ENCODE peak calls at places on chromosomes 13 and 19, in eight cellular contexts. One of them, this sample, is unnamed.

GRCh38 chr13:95426631-95427030 is 125.4 kb upstream of the ABCC4 start:
- DNase-seq in K562: no peak
- DNase-seq in H9: no peak
- DNase-seq in colonic mucosa: no peak
- DNase-seq in IMR-90: no peak
- DNase-seq in fibroblast of lung: no peak
- DNase-seq in neural progenitor cell: no peak
- DNase-seq in HCT116: no peak
- DNase-seq in this sample: no peak

GRCh38 chr13:78762825-78763224 is 103.9 kb upstream of the OBI1 start:
- DNase-seq in K562: no peak
- DNase-seq in H9: no peak
- DNase-seq in colonic mucosa: no peak
- DNase-seq in IMR-90: no peak
- DNase-seq in fibroblast of lung: no peak
- DNase-seq in neural progenitor cell: no peak
- DNase-seq in HCT116: no peak
- DNase-seq in this sample: no peak

GRCh38 chr13:99987180-99988047 is 5.8 kb downstream of the ZIC2 start:
- DNase-seq in K562: no peak
- DNase-seq in H9: peak; percentile 55
- DNase-seq in colonic mucosa: no peak
- DNase-seq in IMR-90: no peak
- DNase-seq in fibroblast of lung: no peak
- DNase-seq in neural progenitor cell: peak; percentile 71
- DNase-seq in HCT116: no peak
- DNase-seq in this sample: no peak

GRCh38 chr13:41812851-41813250 is 148.1 kb downstream of the VWA8 start:
- DNase-seq in K562: no peak
- DNase-seq in H9: no peak
- DNase-seq in colonic mucosa: no peak
- DNase-seq in IMR-90: no peak
- DNase-seq in fibroblast of lung: no peak
- DNase-seq in neural progenitor cell: no peak
- DNase-seq in HCT116: no peak
- DNase-seq in this sample: no peak

GRCh38 chr19:41671481-41671880 is 16.6 kb downstream of the CEACAM7 start:
- DNase-seq in K562: no peak
- DNase-seq in H9: no peak
- DNase-seq in colonic mucosa: peak; percentile 64
- DNase-seq in IMR-90: no peak
- DNase-seq in fibroblast of lung: no peak
- DNase-seq in neural progenitor cell: no peak
- DNase-seq in HCT116: no peak
- DNase-seq in this sample: no peak

GRCh38 chr13:35887028-35887666 is 244.0 kb downstream of the DCLK1 start:
- DNase-seq in K562: no peak
- DNase-seq in H9: no peak
- DNase-seq in colonic mucosa: no peak
- DNase-seq in IMR-90: no peak
- DNase-seq in fibroblast of lung: no peak
- DNase-seq in neural progenitor cell: no peak
- DNase-seq in HCT116: no peak
- DNase-seq in this sample: no peak

GRCh38 chr19:42529248-42529764 is 1.0 kb upstream of the CEACAM1 start:
- DNase-seq in K562: peak; percentile 77
- DNase-seq in H9: peak; percentile 80
- DNase-seq in colonic mucosa: peak; percentile 85
- DNase-seq in IMR-90: peak; percentile 19
- DNase-seq in fibroblast of lung: peak; percentile 7
- DNase-seq in neural progenitor cell: peak; percentile 48
- DNase-seq in HCT116: peak; percentile 31
- DNase-seq in this sample: peak; percentile 41

GRCh38 chr19:57050863-57051262 is 68.9 kb upstream of the USP29 start:
- DNase-seq in K562: no peak
- DNase-seq in H9: no peak
- DNase-seq in colonic mucosa: no peak
- DNase-seq in IMR-90: no peak
- DNase-seq in fibroblast of lung: no peak
- DNase-seq in neural progenitor cell: no peak
- DNase-seq in HCT116: no peak
- DNase-seq in this sample: no peak

GRCh38 chr13:57583529-57583928 is 48.0 kb upstream of the PCDH17 start:
- DNase-seq in K562: no peak
- DNase-seq in H9: no peak
- DNase-seq in colonic mucosa: no peak
- DNase-seq in IMR-90: no peak
- DNase-seq in fibroblast of lung: no peak
- DNase-seq in neural progenitor cell: no peak
- DNase-seq in HCT116: no peak
- DNase-seq in this sample: no peak

GRCh38 chr13:31797154-31797775 is 57.9 kb downstream of the RXFP2 start:
- DNase-seq in K562: peak; percentile 1
- DNase-seq in H9: no peak
- DNase-seq in colonic mucosa: no peak
- DNase-seq in IMR-90: peak; percentile 55
- DNase-seq in fibroblast of lung: peak; percentile 33
- DNase-seq in neural progenitor cell: peak; percentile 36
- DNase-seq in HCT116: peak; percentile 8
- DNase-seq in this sample: peak; percentile 4

GRCh38 chr13:33123066-33123940 is 107.1 kb downstream of the KL start:
- DNase-seq in K562: no peak
- DNase-seq in H9: no peak
- DNase-seq in colonic mucosa: no peak
- DNase-seq in IMR-90: peak; percentile 53
- DNase-seq in fibroblast of lung: peak; percentile 75
- DNase-seq in neural progenitor cell: no peak
- DNase-seq in HCT116: no peak
- DNase-seq in this sample: no peak

GRCh38 chr13:96089749-96090239 is at the start of gene HS6ST3:
- DNase-seq in K562: no peak
- DNase-seq in H9: peak; percentile 79
- DNase-seq in colonic mucosa: no peak
- DNase-seq in IMR-90: no peak
- DNase-seq in fibroblast of lung: peak; percentile 14
- DNase-seq in neural progenitor cell: peak; percentile 75
- DNase-seq in HCT116: peak; percentile 10
- DNase-seq in this sample: peak; percentile 57

GRCh38 chr19:16062789-16063188 is 13.5 kb upstream of the TPM4 start:
- DNase-seq in K562: peak; percentile 74
- DNase-seq in H9: peak; percentile 75
- DNase-seq in colonic mucosa: peak; percentile 72
- DNase-seq in IMR-90: no peak
- DNase-seq in fibroblast of lung: no peak
- DNase-seq in neural progenitor cell: peak; percentile 57
- DNase-seq in HCT116: no peak
- DNase-seq in this sample: no peak

GRCh38 chr13:113125506-113126264 is 3.1 kb downstream of the F10 start:
- DNase-seq in K562: no peak
- DNase-seq in H9: no peak
- DNase-seq in colonic mucosa: no peak
- DNase-seq in IMR-90: no peak
- DNase-seq in fibroblast of lung: no peak
- DNase-seq in neural progenitor cell: no peak
- DNase-seq in HCT116: no peak
- DNase-seq in this sample: no peak

GRCh38 chr13:25932353-25932752 is 119.5 kb downstream of the SHISA2 start:
- DNase-seq in K562: no peak
- DNase-seq in H9: no peak
- DNase-seq in colonic mucosa: no peak
- DNase-seq in IMR-90: no peak
- DNase-seq in fibroblast of lung: no peak
- DNase-seq in neural progenitor cell: peak; percentile 28
- DNase-seq in HCT116: no peak
- DNase-seq in this sample: no peak

GRCh38 chr19:42216653-42217521 is 590 bp downstream of the DEDD2 start:
- DNase-seq in K562: peak; percentile 61
- DNase-seq in H9: peak; percentile 63
- DNase-seq in colonic mucosa: peak; percentile 60
- DNase-seq in IMR-90: peak; percentile 16
- DNase-seq in fibroblast of lung: peak; percentile 36
- DNase-seq in neural progenitor cell: peak; percentile 89
- DNase-seq in HCT116: no peak
- DNase-seq in this sample: peak; percentile 72

GRCh38 chr13:33318744-33319143 is 33.2 kb upstream of the STARD13 start:
- DNase-seq in K562: no peak
- DNase-seq in H9: no peak
- DNase-seq in colonic mucosa: no peak
- DNase-seq in IMR-90: no peak
- DNase-seq in fibroblast of lung: no peak
- DNase-seq in neural progenitor cell: no peak
- DNase-seq in HCT116: no peak
- DNase-seq in this sample: no peak

GRCh38 chr13:33388254-33388998 is 102.9 kb upstream of the STARD13 start:
- DNase-seq in K562: peak; percentile 2
- DNase-seq in H9: no peak
- DNase-seq in colonic mucosa: peak; percentile 34
- DNase-seq in IMR-90: no peak
- DNase-seq in fibroblast of lung: no peak
- DNase-seq in neural progenitor cell: no peak
- DNase-seq in HCT116: peak; percentile 23
- DNase-seq in this sample: no peak

GRCh38 chr13:26965976-26966375 is 205.4 kb upstream of the GPR12 start:
- DNase-seq in K562: no peak
- DNase-seq in H9: no peak
- DNase-seq in colonic mucosa: no peak
- DNase-seq in IMR-90: peak; percentile 93
- DNase-seq in fibroblast of lung: peak; percentile 84
- DNase-seq in neural progenitor cell: no peak
- DNase-seq in HCT116: no peak
- DNase-seq in this sample: no peak

GRCh38 chr19:52343548-52343947 is 7.5 kb downstream of the ZNF610 start:
- DNase-seq in K562: peak; percentile 68
- DNase-seq in H9: peak; percentile 85
- DNase-seq in colonic mucosa: peak; percentile 25
- DNase-seq in IMR-90: peak; percentile 13
- DNase-seq in fibroblast of lung: peak; percentile 25
- DNase-seq in neural progenitor cell: peak; percentile 85
- DNase-seq in HCT116: peak; percentile 23
- DNase-seq in this sample: peak; percentile 59

GRCh38 chr19:40596608-40597328 is 4.4 kb upstream of the LTBP4 start:
- DNase-seq in K562: peak; percentile 93
- DNase-seq in H9: peak; percentile 89
- DNase-seq in colonic mucosa: peak; percentile 54
- DNase-seq in IMR-90: peak; percentile 59
- DNase-seq in fibroblast of lung: peak; percentile 60
- DNase-seq in neural progenitor cell: peak; percentile 84
- DNase-seq in HCT116: peak; percentile 67
- DNase-seq in this sample: no peak
- H3K9ac ChIP-seq in K562: peak overlapping the region; percentile 58
- H3K9ac ChIP-seq in H9: no peak overlapping the region
- H3K9ac ChIP-seq in colonic mucosa: no peak overlapping the region
- H3K9ac ChIP-seq in IMR-90: peak overlapping the region; percentile 61
- H3K9ac ChIP-seq in fibroblast of lung: peak overlapping the region; percentile 10
- H3K9ac ChIP-seq in neural progenitor cell: no peak overlapping the region
- H3K9ac ChIP-seq in HCT116: peak overlapping the region; percentile 85
- H3K9ac ChIP-seq in this sample: peak overlapping the region; percentile 79

GRCh38 chr19:8210660-8211101 is 1.5 kb downstream of the CERS4 start:
- DNase-seq in K562: no peak
- DNase-seq in H9: no peak
- DNase-seq in colonic mucosa: no peak
- DNase-seq in IMR-90: no peak
- DNase-seq in fibroblast of lung: no peak
- DNase-seq in neural progenitor cell: no peak
- DNase-seq in HCT116: no peak
- DNase-seq in this sample: no peak
- H3K9ac ChIP-seq in K562: no peak overlapping the region
- H3K9ac ChIP-seq in H9: no peak overlapping the region
- H3K9ac ChIP-seq in colonic mucosa: peak overlapping the region; percentile 75
- H3K9ac ChIP-seq in IMR-90: no peak overlapping the region
- H3K9ac ChIP-seq in fibroblast of lung: no peak overlapping the region
- H3K9ac ChIP-seq in neural progenitor cell: peak overlapping the region; percentile 69
- H3K9ac ChIP-seq in HCT116: peak overlapping the region; percentile 77
- H3K9ac ChIP-seq in this sample: peak overlapping the region; percentile 47

GRCh38 chr13:48979892-48980291 is 4.2 kb downstream of the FNDC3A start:
- DNase-seq in K562: no peak
- DNase-seq in H9: no peak
- DNase-seq in colonic mucosa: no peak
- DNase-seq in IMR-90: no peak
- DNase-seq in fibroblast of lung: no peak
- DNase-seq in neural progenitor cell: no peak
- DNase-seq in HCT116: no peak
- DNase-seq in this sample: no peak
- H3K9ac ChIP-seq in K562: peak overlapping the region; percentile 77
- H3K9ac ChIP-seq in H9: no peak overlapping the region
- H3K9ac ChIP-seq in colonic mucosa: no peak overlapping the region
- H3K9ac ChIP-seq in IMR-90: peak overlapping the region; percentile 26
- H3K9ac ChIP-seq in fibroblast of lung: no peak overlapping the region
- H3K9ac ChIP-seq in neural progenitor cell: no peak overlapping the region
- H3K9ac ChIP-seq in HCT116: no peak overlapping the region
- H3K9ac ChIP-seq in this sample: no peak overlapping the region

DNA sequence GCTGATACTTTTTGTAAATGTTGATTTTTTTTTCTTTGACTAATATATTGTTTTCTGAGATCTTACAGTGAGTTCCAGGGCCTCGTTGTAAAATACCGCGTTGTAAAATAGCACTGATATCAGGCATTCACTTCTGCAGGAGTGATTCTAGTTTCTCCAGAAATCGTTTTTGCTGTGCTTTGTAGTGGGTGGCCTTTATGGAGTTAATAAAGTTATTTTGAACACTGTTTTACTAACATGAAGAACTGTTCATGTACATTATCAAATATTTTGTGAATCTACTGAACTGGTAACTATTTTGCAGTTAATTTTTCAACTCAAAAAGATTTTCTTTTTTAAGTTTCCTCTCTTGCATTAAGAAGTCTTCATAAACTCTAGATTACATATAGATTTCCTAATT is 985 bp upstream of the ZNF266 start:
- DNase-seq in K562: no peak
- DNase-seq in H9: no peak
- DNase-seq in colonic mucosa: no peak
- DNase-seq in IMR-90: no peak
- DNase-seq in fibroblast of lung: no peak
- DNase-seq in neural progenitor cell: no peak
- DNase-seq in HCT116: no peak
- DNase-seq in this sample: no peak
- H3K9ac ChIP-seq in K562: no peak overlapping the region
- H3K9ac ChIP-seq in H9: no peak overlapping the region
- H3K9ac ChIP-seq in colonic mucosa: no peak overlapping the region
- H3K9ac ChIP-seq in IMR-90: no peak overlapping the region
- H3K9ac ChIP-seq in fibroblast of lung: no peak overlapping the region
- H3K9ac ChIP-seq in neural progenitor cell: no peak overlapping the region
- H3K9ac ChIP-seq in HCT116: no peak overlapping the region
- H3K9ac ChIP-seq in this sample: no peak overlapping the region

GRCh38 chr19:46990998-46991676 is 28.5 kb upstream of the NPAS1 start:
- DNase-seq in K562: peak; percentile 86
- DNase-seq in H9: peak; percentile 86
- DNase-seq in colonic mucosa: peak; percentile 86
- DNase-seq in IMR-90: peak; percentile 81
- DNase-seq in fibroblast of lung: peak; percentile 70
- DNase-seq in neural progenitor cell: peak; percentile 93
- DNase-seq in HCT116: peak; percentile 48
- DNase-seq in this sample: peak; percentile 76
- H3K9ac ChIP-seq in K562: no peak overlapping the region
- H3K9ac ChIP-seq in H9: no peak overlapping the region
- H3K9ac ChIP-seq in colonic mucosa: no peak overlapping the region
- H3K9ac ChIP-seq in IMR-90: no peak overlapping the region
- H3K9ac ChIP-seq in fibroblast of lung: no peak overlapping the region
- H3K9ac ChIP-seq in neural progenitor cell: no peak overlapping the region
- H3K9ac ChIP-seq in HCT116: no peak overlapping the region
- H3K9ac ChIP-seq in this sample: peak overlapping the region; percentile 67

GRCh38 chr19:19464339-19465098 is 50.8 kb downstream of the TSSK6 start:
- DNase-seq in K562: no peak
- DNase-seq in H9: no peak
- DNase-seq in colonic mucosa: no peak
- DNase-seq in IMR-90: peak; percentile 73
- DNase-seq in fibroblast of lung: peak; percentile 73
- DNase-seq in neural progenitor cell: peak; percentile 83
- DNase-seq in HCT116: no peak
- DNase-seq in this sample: peak; percentile 57
- H3K9ac ChIP-seq in K562: no peak overlapping the region
- H3K9ac ChIP-seq in H9: peak overlapping the region; percentile 5
- H3K9ac ChIP-seq in colonic mucosa: peak overlapping the region; percentile 39
- H3K9ac ChIP-seq in IMR-90: peak overlapping the region; percentile 49
- H3K9ac ChIP-seq in fibroblast of lung: peak overlapping the region; percentile 34
- H3K9ac ChIP-seq in neural progenitor cell: no peak overlapping the region
- H3K9ac ChIP-seq in HCT116: no peak overlapping the region
- H3K9ac ChIP-seq in this sample: peak overlapping the region; percentile 26

This sample was measured in neuronal stem cell.